ENCODE peak calls at places on chromosomes 13 and 19, in nine cellular contexts. F, A, Z, E, N, H, C, V and U are unnamed samples.

GRCh38 chr13:112670118-112670517 is 19.7 kb upstream of the ATP11A start:
- DNase-seq in H (no peak), Z (no peak), F (no peak), N (no peak), A (no peak), E (peak), C (no peak), V (no peak), U (no peak)

GRCh38 chr19:29965529-29965928 is 23.5 kb downstream of the URI1 start:
- DNase-seq in N (peak), A (no peak), H (no peak), C (no peak), E (no peak), Z (no peak), F (no peak), V (no peak), U (no peak)

GRCh38 chr19:17075860-17076538 is 422 bp downstream of the MYO9B start:
- DNase-seq in Z (no peak), H (peak), A (peak), N (peak), V (no peak), F (no peak), E (no peak), C (no peak), U (peak)

GRCh38 chr19:46776927-46777911 is 11.2 kb downstream of the SLC1A5 start:
- DNase-seq in F (no peak), E (peak), H (no peak), V (no peak), C (no peak), Z (no peak), N (no peak), A (no peak), U (no peak)

GRCh38 chr19:18590273-18591272 is 2.0 kb downstream of the REX1BD start:
- DNase-seq in H (no peak), F (no peak), N (peak), C (peak), V (no peak), E (peak), Z (no peak), A (peak), U (peak)

GRCh38 chr19:15021286-15022007 is 27.8 kb upstream of the CASP14 start:
- DNase-seq in E (no peak), A (no peak), H (no peak), N (no peak), Z (no peak), V (no peak), F (no peak), C (no peak), U (no peak)

GRCh38 chr19:33473644-33474305 is 47.8 kb downstream of the PEPD start:
- DNase-seq in A (no peak), Z (no peak), H (no peak), E (no peak), F (peak), N (peak), V (peak), C (peak), U (peak)

GRCh38 chr13:85798999-85799646 is at the start of gene SLITRK6:
- DNase-seq in C (peak), H (no peak), Z (no peak), E (peak), V (peak), F (peak), N (peak), A (no peak), U (peak)

GRCh38 chr13:79289557-79289956 is 116.5 kb downstream of the RBM26 start:
- DNase-seq in Z (no peak), F (no peak), C (no peak), H (peak), V (no peak), A (no peak), N (no peak), E (no peak), U (no peak)

GRCh38 chr19:52527134-52527953 is at the start of gene ZNF808:
- DNase-seq in Z (peak), N (peak), V (peak), H (peak), A (peak), E (peak), F (peak), C (peak), U (peak)

GRCh38 chr19:15181394-15181793 is 19.4 kb downstream of the NOTCH3 start:
- DNase-seq in E (peak), C (no peak), Z (no peak), N (no peak), H (no peak), F (no peak), V (no peak), A (no peak), U (no peak)

GRCh38 chr19:2083174-2083854 is 12.8 kb downstream of the MOB3A start:
- DNase-seq in H (peak), N (no peak), F (no peak), Z (no peak), A (no peak), E (no peak), C (no peak), V (no peak), U (no peak)

GRCh38 chr19:20470345-20471119 is 95.0 kb downstream of the ZNF737 start:
- DNase-seq in F (no peak), Z (no peak), A (no peak), N (no peak), V (no peak), E (no peak), C (no peak), H (no peak), U (no peak)

GRCh38 chr19:10565028-10565566 is 713 bp downstream of the KRI1 start:
- DNase-seq in E (peak), N (peak), F (no peak), Z (no peak), A (peak), H (peak), V (no peak), C (peak), U (peak)

GRCh38 chr19:6751189-6751588 is 11.7 kb downstream of the TRIP10 start:
- DNase-seq in F (no peak), V (no peak), E (no peak), A (no peak), N (no peak), C (no peak), Z (no peak), H (no peak), U (no peak)

GRCh38 chr19:31349160-31349881 is at the start of gene TSHZ3:
- DNase-seq in A (no peak), H (peak), E (peak), C (peak), Z (no peak), V (peak), N (peak), F (peak), U (peak)

GRCh38 chr19:58145849-58146248 is 4.7 kb downstream of the ZNF329 start:
- DNase-seq in A (no peak), N (no peak), C (no peak), V (no peak), F (no peak), H (no peak), E (no peak), Z (no peak), U (no peak)

GRCh38 chr13:92097337-92097903 is 699.0 kb downstream of the GPC5 start:
- DNase-seq in V (no peak), H (no peak), F (no peak), C (peak), A (no peak), Z (no peak), N (peak), E (no peak), U (no peak)

GRCh38 chr19:43692882-43693281 is 22.9 kb upstream of the PLAUR start:
- DNase-seq in V (no peak), Z (no peak), F (no peak), C (no peak), N (no peak), A (no peak), H (peak), E (no peak), U (no peak)

GRCh38 chr19:10881403-10882107 is 10.2 kb downstream of the CARM1 start:
- DNase-seq in C (no peak), N (no peak), Z (no peak), A (no peak), E (peak), V (no peak), H (no peak), F (no peak), U (no peak)

GRCh38 chr19:3397266-3398022 is 31.1 kb downstream of the NFIC start:
- DNase-seq in Z (no peak), N (no peak), V (no peak), E (peak), A (peak), F (no peak), H (no peak), C (no peak), U (no peak)

GRCh38 chr13:21672811-21673591 is 2.1 kb downstream of the FGF9 start:
- DNase-seq in H (no peak), E (no peak), V (no peak), N (no peak), C (no peak), A (no peak), F (no peak), Z (no peak), U (no peak)

GRCh38 chr19:38061294-38061693 is 154.3 kb downstream of the SIPA1L3 start:
- DNase-seq in E (no peak), F (peak), N (peak), Z (no peak), V (no peak), C (peak), H (no peak), A (no peak), U (peak)

GRCh38 chr13:91203430-91203829 is 144.1 kb upstream of the MIR17HG start:
- DNase-seq in H (no peak), N (no peak), C (no peak), F (no peak), V (no peak), Z (no peak), E (no peak), A (no peak), U (no peak)

GRCh38 chr19:18626906-18627305 is 9.9 kb upstream of the KLHL26 start:
- DNase-seq in V (no peak), C (no peak), E (no peak), N (no peak), A (no peak), F (no peak), Z (no peak), H (no peak), U (no peak)

GRCh38 chr13:27643334-27644158 is 21.9 kb downstream of the POLR1D start:
- DNase-seq in E (no peak), V (no peak), H (no peak), N (no peak), A (no peak), Z (no peak), C (no peak), F (no peak), U (no peak)

GRCh38 chr13:86757236-86757978 is 913.8 kb upstream of the SLITRK5 start:
- DNase-seq in F (no peak), Z (no peak), E (peak), N (no peak), A (peak), H (no peak), C (no peak), V (no peak), U (no peak)